ENCODE peak calls at places on chromosome 5, in five cellular contexts. One of them, this sample, is unnamed.

GRCh38 chr5:148372331-148372730 is 11.4 kb upstream of the FBXO38 start:
- DNase-seq in psoas muscle: no peak
- DNase-seq in CD8-positive, alpha-beta T cell: no peak
- DNase-seq in spleen: no peak
- DNase-seq in testis: no peak
- DNase-seq in this sample: no peak

GRCh38 chr5:112083623-112084022 is 326.6 kb upstream of the NREP start:
- DNase-seq in testis: no peak
- DNase-seq in spleen: no peak
- DNase-seq in CD8-positive, alpha-beta T cell: no peak
- DNase-seq in psoas muscle: no peak
- DNase-seq in this sample: no peak

GRCh38 chr5:121497176-121497575 is 354.5 kb upstream of the FTMT start:
- DNase-seq in spleen: no peak
- DNase-seq in CD8-positive, alpha-beta T cell: no peak
- DNase-seq in psoas muscle: no peak
- DNase-seq in testis: no peak
- DNase-seq in this sample: no peak

GRCh38 chr5:911601-912000 is 18.9 kb downstream of the TRIP13 start:
- DNase-seq in CD8-positive, alpha-beta T cell: no peak
- DNase-seq in spleen: no peak
- DNase-seq in psoas muscle: no peak
- DNase-seq in testis: no peak
- DNase-seq in this sample: no peak

GRCh38 chr5:174146556-174146955 is 101.0 kb downstream of the NSG2 start:
- DNase-seq in testis: no peak
- DNase-seq in CD8-positive, alpha-beta T cell: no peak
- DNase-seq in psoas muscle: no peak
- DNase-seq in spleen: no peak
- DNase-seq in this sample: peak; percentile 13

GRCh38 chr5:74648835-74649286 is 8.3 kb upstream of the ENC1 start:
- DNase-seq in testis: peak; percentile 43
- DNase-seq in spleen: no peak
- DNase-seq in CD8-positive, alpha-beta T cell: no peak
- DNase-seq in psoas muscle: no peak
- DNase-seq in this sample: no peak

GRCh38 chr5:6480133-6481051 is 31.7 kb downstream of the UBE2QL1 start:
- DNase-seq in CD8-positive, alpha-beta T cell: no peak
- DNase-seq in spleen: no peak
- DNase-seq in psoas muscle: no peak
- DNase-seq in testis: no peak
- DNase-seq in this sample: no peak

GRCh38 chr5:65855758-65856157 is 70.6 kb upstream of the ERBIN start:
- DNase-seq in spleen: no peak
- DNase-seq in CD8-positive, alpha-beta T cell: no peak
- DNase-seq in testis: no peak
- DNase-seq in psoas muscle: no peak
- DNase-seq in this sample: no peak

GRCh38 chr5:133392448-133392847 is 219.9 kb downstream of the FSTL4 start:
- DNase-seq in testis: no peak
- DNase-seq in CD8-positive, alpha-beta T cell: no peak
- DNase-seq in psoas muscle: no peak
- DNase-seq in spleen: peak; percentile 35
- DNase-seq in this sample: no peak

GRCh38 chr5:176144508-176144907 is 93.7 kb upstream of the SIMC1 start:
- DNase-seq in psoas muscle: no peak
- DNase-seq in CD8-positive, alpha-beta T cell: no peak
- DNase-seq in testis: no peak
- DNase-seq in spleen: no peak
- DNase-seq in this sample: no peak

GRCh38 chr5:99543841-99544240 is 615.0 kb upstream of the CHD1 start:
- DNase-seq in spleen: no peak
- DNase-seq in testis: no peak
- DNase-seq in psoas muscle: no peak
- DNase-seq in CD8-positive, alpha-beta T cell: no peak
- DNase-seq in this sample: no peak

GRCh38 chr5:143128412-143129071 is 274.9 kb downstream of the NR3C1 start:
- DNase-seq in spleen: no peak
- DNase-seq in testis: no peak
- DNase-seq in CD8-positive, alpha-beta T cell: no peak
- DNase-seq in psoas muscle: no peak
- DNase-seq in this sample: no peak
- H3K4me3 ChIP-seq in spleen: no peak overlapping the region
- H3K4me3 ChIP-seq in testis: no peak overlapping the region
- H3K4me3 ChIP-seq in CD8-positive, alpha-beta T cell: no peak overlapping the region
- H3K4me3 ChIP-seq in psoas muscle: peak overlapping the region; percentile 56
- H3K4me3 ChIP-seq in this sample: no peak overlapping the region

DNA sequence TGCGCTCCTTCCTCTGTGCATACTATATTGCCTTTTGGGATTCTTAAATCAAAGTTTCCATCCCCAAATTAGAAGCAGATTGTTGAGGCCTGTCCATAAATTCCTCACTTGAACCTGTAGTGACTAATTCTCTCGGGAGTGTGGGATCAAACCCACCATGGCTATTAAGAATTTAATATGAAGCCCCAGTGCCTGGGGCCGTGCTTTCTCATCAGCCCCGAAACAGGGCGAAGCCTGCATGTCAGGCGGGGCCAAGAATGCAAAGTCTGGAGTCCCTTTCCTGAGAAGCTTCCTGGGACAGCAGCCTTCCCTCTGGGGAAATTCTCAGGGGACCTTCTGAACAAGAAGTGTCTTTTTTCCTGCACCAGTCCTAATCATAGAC is 29.3 kb upstream of the FAT2 start:
- DNase-seq in testis: no peak
- DNase-seq in psoas muscle: no peak
- DNase-seq in spleen: no peak
- DNase-seq in CD8-positive, alpha-beta T cell: no peak
- DNase-seq in this sample: no peak
- H3K27ac ChIP-seq in testis: no peak overlapping the region
- H3K27ac ChIP-seq in psoas muscle: no peak overlapping the region
- H3K27ac ChIP-seq in spleen: no peak overlapping the region
- H3K27ac ChIP-seq in CD8-positive, alpha-beta T cell: no peak overlapping the region
- H3K27ac ChIP-seq in this sample: no peak overlapping the region

DNA sequence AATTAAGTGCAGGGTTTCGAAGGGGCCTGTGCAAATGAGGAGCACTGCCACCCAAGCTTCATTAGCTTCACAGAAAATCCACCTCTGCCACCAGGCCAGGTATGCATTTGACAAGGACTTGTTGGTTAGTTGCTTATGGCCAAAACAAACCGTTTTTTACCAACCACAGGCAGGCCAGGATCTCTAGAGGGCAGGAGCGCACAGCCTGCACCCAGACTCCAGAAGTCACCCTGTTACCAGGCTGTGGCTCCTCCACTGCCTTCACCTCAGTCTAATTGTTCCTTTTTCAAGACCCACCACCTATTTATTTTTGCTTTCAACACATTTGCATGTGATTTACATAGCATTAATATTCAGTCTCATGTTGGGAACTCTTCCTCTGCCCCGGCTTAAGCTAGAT is 78.3 kb upstream of the HSPA9 start:
- DNase-seq in CD8-positive, alpha-beta T cell: no peak
- DNase-seq in spleen: no peak
- DNase-seq in psoas muscle: no peak
- DNase-seq in testis: no peak
- DNase-seq in this sample: no peak
- H3K27me3 ChIP-seq in CD8-positive, alpha-beta T cell: peaks cover 65% of the 10 kb centered on the region
- H3K27me3 ChIP-seq in spleen: no peaks in the 10 kb centered on the region
- H3K27me3 ChIP-seq in psoas muscle: no peaks in the 10 kb centered on the region
- H3K27me3 ChIP-seq in testis: no peaks in the 10 kb centered on the region
- H3K27me3 ChIP-seq in this sample: no peaks in the 10 kb centered on the region

GRCh38 chr5:167460449-167461020 is 830.9 kb upstream of the WWC1 start:
- DNase-seq in spleen: no peak
- DNase-seq in psoas muscle: no peak
- DNase-seq in testis: no peak
- DNase-seq in CD8-positive, alpha-beta T cell: no peak
- DNase-seq in this sample: no peak
- H3K4me3 ChIP-seq in spleen: no peak overlapping the region
- H3K4me3 ChIP-seq in psoas muscle: no peak overlapping the region
- H3K4me3 ChIP-seq in testis: no peak overlapping the region
- H3K4me3 ChIP-seq in CD8-positive, alpha-beta T cell: no peak overlapping the region
- H3K4me3 ChIP-seq in this sample: no peak overlapping the region

GRCh38 chr5:180691046-180691445 is 41.6 kb upstream of the FLT4 start:
- DNase-seq in testis: no peak
- DNase-seq in psoas muscle: no peak
- DNase-seq in CD8-positive, alpha-beta T cell: no peak
- DNase-seq in spleen: no peak
- DNase-seq in this sample: no peak
- H3K27ac ChIP-seq in testis: no peak overlapping the region
- H3K27ac ChIP-seq in psoas muscle: no peak overlapping the region
- H3K27ac ChIP-seq in CD8-positive, alpha-beta T cell: peak overlapping the region; percentile 1
- H3K27ac ChIP-seq in spleen: no peak overlapping the region
- H3K27ac ChIP-seq in this sample: no peak overlapping the region

DNA sequence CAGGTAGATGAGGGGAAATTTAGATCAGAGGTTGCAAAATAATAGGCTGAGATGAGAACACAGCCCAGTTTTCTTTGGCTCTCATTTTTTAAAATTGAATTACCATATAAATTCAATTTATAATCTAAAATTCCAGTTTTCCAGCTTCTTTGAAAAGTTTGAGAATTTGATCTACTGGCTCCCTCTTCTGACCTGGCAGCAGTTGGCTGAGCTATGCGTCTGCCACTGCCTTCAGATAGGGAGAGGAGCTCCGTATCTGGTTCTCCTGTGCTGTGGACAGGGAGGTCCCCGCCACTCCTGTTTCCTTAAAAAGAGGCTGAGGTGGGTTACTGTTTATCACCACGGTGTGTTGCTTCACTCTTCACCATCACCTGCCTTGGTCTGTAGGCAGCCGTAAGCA is 103.7 kb downstream of the ARHGAP26 start:
- DNase-seq in psoas muscle: no peak
- DNase-seq in CD8-positive, alpha-beta T cell: no peak
- DNase-seq in spleen: no peak
- DNase-seq in testis: peak; percentile 54
- DNase-seq in this sample: no peak
- H3K27me3 ChIP-seq in psoas muscle: no peaks in the 10 kb centered on the region
- H3K27me3 ChIP-seq in CD8-positive, alpha-beta T cell: no peaks in the 10 kb centered on the region
- H3K27me3 ChIP-seq in spleen: no peaks in the 10 kb centered on the region
- H3K27me3 ChIP-seq in testis: no peaks in the 10 kb centered on the region
- H3K27me3 ChIP-seq in this sample: no peaks in the 10 kb centered on the region

This sample was measured in right atrium auricular region.